ENCODE peak calls at places on chromosomes 6 and 20, in five cellular contexts. D is HTR-8/SVneo; C is CD4-positive, CD25-positive, alpha-beta regulatory T cell; Q is EL; P is ELR. G is an unnamed sample.

GRCh38 chr20:25020901-25021301 is 28.4 kb upstream of the APMAP start:
- DNase-seq in D (no peak), C (no peak), Q (no peak), P (no peak), G (no peak)

GRCh38 chr20:15656124-15656523 is 917.1 kb downstream of the KIF16B start:
- DNase-seq in D (no peak), C (no peak), Q (peak), P (no peak), G (no peak)

GRCh38 chr6:41732601-41733348 is 2.6 kb downstream of the TFEB start:
- DNase-seq in D (no peak), C (peak), Q (no peak), P (no peak), G (no peak)

GRCh38 chr20:11117808-11118528 is 444.2 kb upstream of the JAG1 start:
- DNase-seq in D (no peak), C (no peak), Q (peak), P (peak), G (no peak)

GRCh38 chr6:217048-217659 is 75.1 kb upstream of the DUSP22 start:
- DNase-seq in D (no peak), C (no peak), Q (no peak), P (peak), G (peak)

GRCh38 chr6:32666420-32667300 is at the start of gene HLA-DQB1:
- DNase-seq in D (peak), C (peak), Q (peak), P (peak), G (peak)

GRCh38 chr20:63748356-63749270 is 9.0 kb downstream of the SLC2A4RG start:
- DNase-seq in D (no peak), C (no peak), Q (no peak), P (no peak), G (no peak)

GRCh38 chr20:44247676-44248419 is 740 bp downstream of the GDAP1L1 start:
- DNase-seq in D (peak), C (no peak), Q (peak), P (peak), G (peak)

GRCh38 chr6:149727793-149728498 is 10.0 kb upstream of the LATS1 start:
- DNase-seq in D (no peak), C (no peak), Q (no peak), P (no peak), G (no peak)

GRCh38 chr6:112311950-112312547 is 35.1 kb upstream of the RFPL4B start:
- DNase-seq in D (peak), C (peak), Q (peak), P (peak), G (peak)

GRCh38 chr6:116280161-116280959 is 630 bp upstream of the TSPYL1 start:
- DNase-seq in D (no peak), C (no peak), Q (no peak), P (peak), G (no peak)

GRCh38 chr20:64006490-64006889 is 25.6 kb downstream of the PRPF6 start:
- DNase-seq in D (no peak), C (no peak), Q (no peak), P (no peak), G (no peak)

GRCh38 chr6:27280540-27281000 is 31.5 kb downstream of the POM121L2 start:
- DNase-seq in D (no peak), C (no peak), Q (peak), P (peak), G (peak)